ENCODE peak calls at places on chromosomes 7 and 10, in four cellular contexts. I is HepG2, V is SK-N-SH, S is GM12878. K is an unnamed sample.

GRCh38 chr7:69429817-69430501 is 168.3 kb upstream of the AUTS2 start:
- DNase-seq in I (no peak), V (no peak), S (no peak), K (no peak)

GRCh38 chr7:1027285-1028043 is 16.9 kb upstream of the GPR146 start:
- DNase-seq in I (no peak), V (peak; percentile 85), S (no peak), K (no peak)

GRCh38 chr10:29389935-29390334 is 101.1 kb downstream of the LYZL1 start:
- DNase-seq in I (peak; percentile 66), V (no peak), S (no peak), K (no peak)

GRCh38 chr10:49076741-49077521 is 38.4 kb downstream of the VSTM4 start:
- DNase-seq in I (no peak), V (no peak), S (peak; percentile 44), K (no peak)

GRCh38 chr10:35942052-35942451 is 300.0 kb upstream of the FZD8 start:
- DNase-seq in I (no peak), V (no peak), S (no peak), K (no peak)

GRCh38 chr10:3048114-3049019 is 19.0 kb upstream of the PFKP start:
- DNase-seq in I (no peak), V (no peak), S (no peak), K (no peak)

GRCh38 chr7:38704751-38705150 is 73.6 kb upstream of the AMPH start:
- DNase-seq in I (no peak), V (no peak), S (no peak), K (no peak)

GRCh38 chr10:79434223-79434687 is 11.2 kb downstream of the ZCCHC24 start:
- DNase-seq in I (no peak), V (no peak), S (no peak), K (no peak)

GRCh38 chr7:134892002-134892693 is 94.2 kb upstream of the AGBL3 start:
- DNase-seq in I (peak; percentile 81), V (peak; percentile 24), S (no peak), K (no peak)

GRCh38 chr7:152862033-152862432 is 102.5 kb downstream of the ACTR3B start:
- DNase-seq in I (no peak), V (no peak), S (no peak), K (no peak)

GRCh38 chr7:41503438-41503837 is 199.5 kb downstream of the INHBA start:
- DNase-seq in I (no peak), V (no peak), S (no peak), K (no peak)

GRCh38 chr10:22599048-22599561 is 115.3 kb downstream of the PIP4K2A start:
- DNase-seq in I (no peak), V (no peak), S (peak; percentile 49), K (peak; percentile 25)
- TF ChIP-seq PBX3 in I (no peak), V (peak; percentile 84), S (no peak), K (no peak)

GRCh38 chr7:84339306-84339705 is 144.7 kb upstream of the SEMA3A start:
- DNase-seq in I (no peak), V (no peak), S (no peak), K (no peak)
- TF ChIP-seq PBX3 in I (no peak), V (no peak), S (no peak), K (no peak)

DNA sequence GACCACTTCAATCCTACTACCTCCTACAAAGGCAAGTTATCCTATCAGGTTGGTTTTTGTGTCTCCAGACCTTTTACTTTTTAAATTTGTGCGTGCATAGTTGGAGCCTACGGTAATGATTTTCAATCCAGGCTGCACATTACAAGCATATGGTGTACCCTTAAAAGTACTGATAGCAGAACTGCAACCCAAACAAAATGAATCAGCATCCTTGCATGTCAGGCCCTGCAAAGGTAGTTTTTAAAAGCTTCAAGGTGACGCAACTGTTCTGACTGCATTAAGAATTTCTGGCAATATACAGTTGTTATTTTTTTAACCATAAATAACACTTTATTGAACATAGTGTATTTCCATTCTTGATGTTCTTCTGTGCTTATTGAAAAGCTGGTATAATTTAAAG is 28.9 kb downstream of the GNAT3 start:
- DNase-seq in I (no peak), V (no peak), S (no peak), K (no peak)
- TF ChIP-seq PBX3 in I (no peak), V (no peak), S (no peak), K (no peak)

GRCh38 chr10:6384847-6385246 is 182.1 kb downstream of the PFKFB3 start:
- DNase-seq in I (no peak), V (no peak), S (no peak), K (no peak)
- TF ChIP-seq PBX3 in I (no peak), V (no peak), S (no peak), K (no peak)

GRCh38 chr10:30791197-30791611 is 161.7 kb upstream of the LYZL2 start:
- DNase-seq in I (no peak), V (no peak), S (no peak), K (no peak)
- TF ChIP-seq PBX3 in I (no peak), V (no peak), S (no peak), K (no peak)

GRCh38 chr7:28891192-28891872 is 66.8 kb downstream of the TRIL start:
- DNase-seq in I (peak; percentile 33), V (no peak), S (no peak), K (no peak)
- TF ChIP-seq PBX3 in I (no peak), V (no peak), S (no peak), K (no peak)

GRCh38 chr10:93874309-93875031 is 19.3 kb upstream of the SLC35G1 start:
- DNase-seq in I (no peak), V (no peak), S (no peak), K (no peak)

GRCh38 chr10:93875032-93875358 is 18.8 kb upstream of the SLC35G1 start:
- DNase-seq in I (no peak), V (no peak), S (no peak), K (no peak)

GRCh38 chr10:93872776-93873175 is 21.0 kb upstream of the SLC35G1 start:
- DNase-seq in I (no peak), V (no peak), S (no peak), K (no peak)

GRCh38 chr10:93871805-93872204 is 22.0 kb upstream of the SLC35G1 start:
- DNase-seq in I (no peak), V (no peak), S (no peak), K (no peak)

GRCh38 chr10:93873427-93874115 is 20.2 kb upstream of the SLC35G1 start:
- DNase-seq in I (no peak), V (no peak), S (no peak), K (peak; percentile 62)
- TF ChIP-seq PBX3 in I (no peak), V (no peak), S (no peak), K (no peak)

GRCh38 chr10:70715853-70716795 is 43.8 kb downstream of the ADAMTS14 start:
- DNase-seq in I (peak; percentile 19), V (no peak), S (peak; percentile 9), K (no peak)
- TF ChIP-seq PBX3 in I (no peak), V (no peak), S (no peak), K (no peak)

DNA sequence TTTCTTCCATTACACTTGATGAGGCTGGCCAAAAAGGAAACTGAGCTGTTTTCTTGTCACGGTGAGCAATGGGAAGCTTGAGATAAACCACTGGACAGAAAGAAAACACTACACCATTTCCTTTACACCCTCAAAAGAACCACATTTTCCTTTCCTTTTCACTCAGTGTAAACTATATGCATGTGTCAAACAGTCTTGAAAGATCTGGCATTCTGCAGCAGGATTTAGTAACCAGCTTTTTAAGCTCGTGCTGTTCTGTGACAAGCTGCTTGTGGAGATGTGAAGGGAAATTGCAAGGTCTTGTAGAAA is 693.2 kb downstream of the PARD3 start:
- DNase-seq in I (no peak), V (no peak), S (peak; percentile 20), K (no peak)
- TF ChIP-seq PBX3 in I (no peak), V (peak; percentile 24), S (no peak), K (no peak)

GRCh38 chr7:155536451-155536850 is 9.9 kb downstream of the CNPY1 start:
- DNase-seq in I (no peak), V (no peak), S (no peak), K (no peak)

GRCh38 chr7:155533827-155534690 is 12.3 kb downstream of the CNPY1 start:
- DNase-seq in I (peak; percentile 16), V (peak; percentile 92), S (no peak), K (peak; percentile 87)

GRCh38 chr7:155532792-155533119 is 13.6 kb downstream of the CNPY1 start:
- DNase-seq in I (no peak), V (no peak), S (no peak), K (no peak)

GRCh38 chr7:155533120-155533826 is 13.1 kb downstream of the CNPY1 start:
- DNase-seq in I (no peak), V (peak; percentile 62), S (no peak), K (no peak)

GRCh38 chr7:155534691-155535090 is 11.7 kb downstream of the CNPY1 start:
- DNase-seq in I (no peak), V (no peak), S (no peak), K (no peak)
- TF ChIP-seq PBX3 in I (no peak), V (no peak), S (no peak), K (no peak)

K was measured in A549.